ENCODE peak calls at places on chromosomes 11 and 22, in ten cellular contexts. M, Q, R, G, V, S, I, X, C and W are unnamed samples.

GRCh38 chr11:57834852-57835251 is 73.2 kb downstream of the CTNND1 start:
- DNase-seq in M (no peak), Q (no peak), R (no peak), G (no peak), V (no peak), S (no peak), I (no peak), X (no peak), C (no peak), W (no peak)

GRCh38 chr11:64694821-64695365 is 28.1 kb downstream of the NRXN2 start:
- DNase-seq in M (no peak), Q (no peak), R (peak; percentile 20), G (peak; percentile 62), V (no peak), S (no peak), I (no peak), X (no peak), C (no peak), W (no peak)

GRCh38 chr11:78350101-78350645 is 67.4 kb downstream of the GAB2 start:
- DNase-seq in M (no peak), Q (peak; percentile 55), R (peak; percentile 51), G (no peak), V (peak; percentile 75), S (peak; percentile 37), I (no peak), X (peak; percentile 55), C (no peak), W (no peak)

GRCh38 chr11:78234006-78234405 is 45.3 kb downstream of the USP35 start:
- DNase-seq in M (no peak), Q (no peak), R (no peak), G (no peak), V (no peak), S (no peak), I (no peak), X (no peak), C (no peak), W (no peak)

GRCh38 chr11:65574963-65575567 is 788 bp upstream of the EHBP1L1 start:
- DNase-seq in M (no peak), Q (no peak), R (no peak), G (no peak), V (no peak), S (peak; percentile 73), I (no peak), X (peak; percentile 27), C (no peak), W (peak; percentile 49)

GRCh38 chr22:48335442-48336139 is 1492.1 kb downstream of the BRD1 start:
- DNase-seq in M (no peak), Q (no peak), R (no peak), G (no peak), V (no peak), S (no peak), I (no peak), X (no peak), C (no peak), W (no peak)

GRCh38 chr22:33917744-33918406 is 2.4 kb downstream of the LARGE1 start:
- DNase-seq in M (no peak), Q (peak; percentile 50), R (no peak), G (no peak), V (no peak), S (no peak), I (no peak), X (peak; percentile 16), C (no peak), W (no peak)

GRCh38 chr11:78800089-78800690 is 225.5 kb upstream of the NARS2 start:
- DNase-seq in M (no peak), Q (no peak), R (no peak), G (no peak), V (no peak), S (no peak), I (no peak), X (peak; percentile 22), C (no peak), W (no peak)

GRCh38 chr11:46066335-46066734 is 54.9 kb downstream of the PHF21A start:
- DNase-seq in M (no peak), Q (no peak), R (no peak), G (no peak), V (no peak), S (no peak), I (peak; percentile 80), X (no peak), C (no peak), W (no peak)

GRCh38 chr11:79501688-79502087 is 60.9 kb upstream of the TENM4 start:
- DNase-seq in M (no peak), Q (no peak), R (no peak), G (no peak), V (no peak), S (no peak), I (no peak), X (no peak), C (no peak), W (no peak)

GRCh38 chr11:17391493-17392355 is 3.3 kb upstream of the KCNJ11 start:
- DNase-seq in M (no peak), Q (no peak), R (no peak), G (no peak), V (no peak), S (no peak), I (no peak), X (no peak), C (no peak), W (no peak)

GRCh38 chr11:4125141-4125540 is 30.5 kb downstream of the RRM1 start:
- DNase-seq in M (no peak), Q (peak; percentile 10), R (no peak), G (no peak), V (peak; percentile 25), S (no peak), I (peak; percentile 68), X (no peak), C (no peak), W (no peak)

GRCh38 chr11:8709002-8709672 is 26.5 kb downstream of the RPL27A start:
- DNase-seq in M (no peak), Q (peak; percentile 95), R (no peak), G (no peak), V (peak; percentile 96), S (peak; percentile 61), I (no peak), X (peak; percentile 97), C (no peak), W (no peak)

GRCh38 chr11:79321282-79321681 is 119.5 kb downstream of the TENM4 start:
- DNase-seq in M (no peak), Q (peak; percentile 81), R (no peak), G (no peak), V (no peak), S (no peak), I (no peak), X (no peak), C (no peak), W (no peak)

DNA sequence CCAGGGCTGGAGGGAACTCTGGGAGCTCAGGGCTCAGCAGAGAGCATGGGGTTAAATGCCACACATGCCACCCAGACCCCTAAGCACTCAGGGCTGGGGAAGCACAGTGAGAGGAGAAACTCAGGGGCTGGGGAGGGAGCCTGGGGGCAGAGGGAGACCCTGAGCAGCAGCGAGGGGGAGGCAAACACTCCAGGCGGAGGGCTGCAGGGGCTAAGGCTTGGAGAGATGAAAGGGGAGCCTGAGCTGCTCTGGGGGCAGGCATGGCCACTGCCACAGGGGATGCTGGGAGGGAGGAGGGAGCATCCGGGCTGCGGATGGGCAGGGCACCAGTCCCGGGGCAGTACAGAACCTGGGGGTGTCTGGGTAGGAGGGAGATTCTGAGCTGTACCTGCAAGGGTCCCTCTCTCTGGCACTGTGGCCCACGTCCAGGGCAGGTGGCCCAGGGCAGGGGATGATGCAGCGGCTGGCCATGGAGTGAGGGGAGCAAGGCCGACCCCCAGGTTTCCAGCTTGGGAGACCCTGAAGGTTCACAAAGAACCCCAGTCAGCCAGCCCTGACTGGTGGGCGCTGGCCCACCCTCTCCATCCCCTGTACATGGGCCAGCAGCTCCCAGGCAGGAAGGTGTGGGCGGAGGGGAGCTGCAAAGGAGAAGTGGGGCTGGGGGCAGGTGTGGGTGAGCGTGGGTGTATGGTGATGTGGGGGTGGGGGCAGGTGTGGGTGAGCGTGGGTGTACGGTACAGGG is 2.0 kb upstream of the TNFRSF13C start:
- DNase-seq in M (no peak), Q (no peak), R (no peak), G (no peak), V (no peak), S (no peak), I (no peak), X (no peak), C (no peak), W (no peak)
- H3K4me1 ChIP-seq in M (peaks cover 5% of the 10 kb centered on the region), Q (no peaks in the 10 kb centered on the region), R (no peaks in the 10 kb centered on the region), G (peaks cover 5% of the 10 kb centered on the region), V (no peaks in the 10 kb centered on the region), S (no peaks in the 10 kb centered on the region), I (peaks cover 7% of the 10 kb centered on the region), X (peaks cover 3% of the 10 kb centered on the region), C (peaks cover 24% of the 10 kb centered on the region), W (no peaks in the 10 kb centered on the region)

GRCh38 chr11:36360833-36361232 is 64.7 kb downstream of the PRR5L start:
- DNase-seq in M (no peak), Q (no peak), R (no peak), G (no peak), V (no peak), S (no peak), I (no peak), X (peak; percentile 60), C (no peak), W (no peak)
- H3K4me1 ChIP-seq in M (peaks cover 14% of the 10 kb centered on the region), Q (peaks cover 13% of the 10 kb centered on the region), R (no peaks in the 10 kb centered on the region), G (peaks cover 4% of the 10 kb centered on the region), V (peaks cover 11% of the 10 kb centered on the region), S (peaks cover 3% of the 10 kb centered on the region), I (peaks cover 40% of the 10 kb centered on the region), X (peaks cover 21% of the 10 kb centered on the region), C (peaks cover 17% of the 10 kb centered on the region), W (peaks cover 36% of the 10 kb centered on the region)

GRCh38 chr11:2931416-2931746 is 2.2 kb upstream of the PHLDA2 start:
- DNase-seq in M (no peak), Q (no peak), R (no peak), G (no peak), V (no peak), S (no peak), I (no peak), X (no peak), C (no peak), W (no peak)

GRCh38 chr11:2928605-2929510 is at the start of gene PHLDA2:
- DNase-seq in M (no peak), Q (peak; percentile 85), R (no peak), G (peak; percentile 86), V (peak; percentile 73), S (peak; percentile 73), I (peak; percentile 74), X (peak; percentile 72), C (no peak), W (peak; percentile 55)

GRCh38 chr11:2929511-2929879 is 275 bp upstream of the PHLDA2 start:
- DNase-seq in M (no peak), Q (peak; percentile 72), R (no peak), G (peak; percentile 88), V (peak; percentile 76), S (peak; percentile 85), I (peak; percentile 87), X (peak; percentile 90), C (no peak), W (no peak)

GRCh38 chr11:2930705-2931415 is 1.6 kb upstream of the PHLDA2 start:
- DNase-seq in M (peak; percentile 62), Q (peak; percentile 23), R (no peak), G (peak; percentile 94), V (peak; percentile 51), S (peak; percentile 95), I (peak; percentile 76), X (no peak), C (peak; percentile 24), W (no peak)

GRCh38 chr11:2929880-2930704 is 872 bp upstream of the PHLDA2 start:
- DNase-seq in M (no peak), Q (peak; percentile 61), R (no peak), G (peak; percentile 82), V (peak; percentile 33), S (peak; percentile 79), I (peak; percentile 69), X (peak; percentile 63), C (peak; percentile 18), W (no peak)
- H3K4me1 ChIP-seq in M (peaks cover 23% of the 10 kb centered on the region), Q (peaks cover 16% of the 10 kb centered on the region), R (no peaks in the 10 kb centered on the region), G (peaks cover 18% of the 10 kb centered on the region), V (peaks cover 7% of the 10 kb centered on the region), S (peaks cover 7% of the 10 kb centered on the region), I (peaks cover 53% of the 10 kb centered on the region), X (peaks cover 14% of the 10 kb centered on the region), C (peaks cover 7% of the 10 kb centered on the region), W (peaks cover 13% of the 10 kb centered on the region)

GRCh38 chr11:117095301-117096139 is 2.7 kb downstream of the SIK3 start:
- DNase-seq in M (no peak), Q (peak; percentile 52), R (no peak), G (no peak), V (peak; percentile 72), S (no peak), I (no peak), X (peak; percentile 92), C (no peak), W (peak; percentile 42)
- H3K4me1 ChIP-seq in M (peaks cover 56% of the 10 kb centered on the region), Q (peaks cover 16% of the 10 kb centered on the region), R (peaks cover 32% of the 10 kb centered on the region), G (peaks cover 35% of the 10 kb centered on the region), V (peaks cover 27% of the 10 kb centered on the region), S (peaks cover 17% of the 10 kb centered on the region), I (peaks cover 43% of the 10 kb centered on the region), X (peaks cover 39% of the 10 kb centered on the region), C (peaks cover 22% of the 10 kb centered on the region), W (peaks cover 43% of the 10 kb centered on the region)